ENCODE peak calls at places on chromosomes 12 and 14, in six cellular contexts. X, H, B, V, O and N are unnamed samples. For H3K4me1, the result is how much of the 10 kb centered on the place peaks cover.

GRCh38 chr14:20781805-20782204 is 737 bp downstream of the RNASE6 start:
- DNase-seq in V (no peak), H (no peak), X (no peak), O (no peak), B (no peak), N (no peak)

GRCh38 chr12:99658950-99659349 is 11.4 kb downstream of the GARIN6 start:
- DNase-seq in O (no peak), X (no peak), H (no peak), B (no peak), V (no peak), N (no peak)

GRCh38 chr14:65847065-65847847 is 434.7 kb downstream of the FUT8 start:
- DNase-seq in B (no peak), O (no peak), H (peak), V (no peak), X (peak), N (no peak)

GRCh38 chr14:64733899-64734298 is 29.7 kb downstream of the PLEKHG3 start:
- DNase-seq in X (no peak), H (no peak), O (no peak), V (no peak), B (no peak), N (no peak)

GRCh38 chr12:53500119-53500775 is 836 bp upstream of the TARBP2 start:
- DNase-seq in B (peak), V (peak), X (peak), O (peak), H (no peak), N (no peak)

GRCh38 chr14:26917086-26917485 is 319.3 kb upstream of the NOVA1 start:
- DNase-seq in V (no peak), O (peak), B (no peak), X (no peak), H (no peak), N (no peak)

GRCh38 chr14:103749452-103749851 is 33.8 kb downstream of the ZFYVE21 start:
- DNase-seq in B (no peak), V (no peak), X (no peak), H (no peak), O (no peak), N (no peak)

GRCh38 chr12:56632701-56633464 is 2.8 kb upstream of the BAZ2A start:
- DNase-seq in O (no peak), X (no peak), V (no peak), B (no peak), H (no peak), N (no peak)

GRCh38 chr12:10901427-10901826 is 7.9 kb downstream of the TAS2R13 start:
- DNase-seq in B (no peak), V (no peak), H (no peak), O (peak), X (no peak), N (no peak)

GRCh38 chr14:90409209-90409730 is 12.4 kb downstream of the CALM1 start:
- DNase-seq in O (no peak), V (peak), B (peak), H (no peak), X (peak), N (no peak)

GRCh38 chr12:3091650-3092207 is 14.6 kb downstream of the TSPAN9 start:
- DNase-seq in O (no peak), B (no peak), H (no peak), V (no peak), X (no peak), N (no peak)

GRCh38 chr14:79483472-79483871 is 727.8 kb downstream of the DIO2 start:
- DNase-seq in B (no peak), O (no peak), X (no peak), V (no peak), H (no peak), N (no peak)

GRCh38 chr12:109592195-109592904 is 18.8 kb downstream of the MVK start:
- DNase-seq in B (no peak), V (no peak), H (no peak), X (no peak), O (no peak), N (no peak)

GRCh38 chr14:101226603-101227425 is 323.3 kb upstream of the RTL1 start:
- DNase-seq in H (no peak), B (peak), X (peak), V (no peak), O (peak), N (peak)

GRCh38 chr12:101697930-101698781 is 716 bp downstream of the CHPT1 start:
- DNase-seq in V (peak), H (no peak), B (peak), O (peak), X (peak), N (no peak)

GRCh38 chr12:25959069-25959961 is 833 bp downstream of the RASSF8 start:
- DNase-seq in B (peak), O (no peak), H (no peak), X (peak), V (peak), N (no peak)

DNA sequence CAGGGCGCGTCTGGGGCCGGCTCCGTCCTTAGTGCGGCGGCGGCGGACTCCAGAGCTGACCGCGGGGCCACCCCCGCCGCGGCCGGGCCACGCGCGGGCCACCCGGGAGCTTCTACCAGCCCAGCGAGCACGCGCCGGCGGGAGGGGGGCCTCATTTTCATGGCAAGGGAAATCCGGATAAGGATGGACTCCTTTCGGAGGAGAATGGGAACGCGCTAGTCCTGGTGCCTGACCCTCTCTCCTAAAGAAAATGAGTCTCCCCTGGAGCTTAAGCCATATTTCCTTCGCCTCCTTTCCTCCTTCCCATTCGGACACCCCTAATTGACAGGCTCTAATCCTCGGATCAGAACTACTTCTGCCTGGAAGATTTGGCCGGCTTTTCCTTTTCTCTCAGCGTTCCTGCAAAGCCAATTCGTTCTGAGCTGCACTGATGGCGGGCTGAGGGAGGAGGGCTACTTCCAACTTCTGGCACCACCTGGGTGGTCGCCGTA is 81.8 kb upstream of the HMGA2 start:
- DNase-seq in V (no peak), B (no peak), X (no peak), H (no peak), O (no peak), N (no peak)
- TF ChIP-seq POLR2AphosphoS5 in V (no peak), B (no peak), X (no peak), H (no peak), O (no peak), N (no peak)

DNA sequence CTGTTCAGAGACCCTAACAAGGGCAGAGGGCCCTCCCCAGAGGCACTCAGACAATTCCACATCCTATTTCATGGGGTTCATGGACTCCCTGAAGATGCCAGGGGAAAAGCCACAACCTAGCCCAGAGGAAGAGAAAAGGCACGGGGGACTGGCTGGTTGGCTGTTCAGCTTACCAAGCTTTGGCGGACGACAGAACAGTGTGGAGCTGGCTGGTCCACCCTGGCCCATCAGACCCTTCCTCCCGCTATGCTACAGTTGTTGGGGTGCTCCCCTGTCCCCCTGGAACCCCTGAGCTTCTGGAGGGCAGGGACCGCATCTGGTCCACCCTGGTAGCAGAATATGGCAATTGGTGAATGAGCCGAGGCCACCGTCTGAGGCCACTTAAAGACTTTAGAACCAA is 6.3 kb downstream of the TESC start:
- DNase-seq in O (no peak), H (no peak), V (no peak), X (no peak), B (no peak), N (no peak)
- TF ChIP-seq POLR2A in O (no peak), H (no peak), V (no peak), X (no peak), B (no peak), N (no peak)

GRCh38 chr14:95651028-95651427 is 35.2 kb upstream of the TCL1B start:
- DNase-seq in X (no peak), V (no peak), B (no peak), O (no peak), H (no peak), N (no peak)

GRCh38 chr14:95652171-95652570 is 34.1 kb upstream of the TCL1B start:
- DNase-seq in V (no peak), O (no peak), B (no peak), H (no peak), X (no peak), N (no peak)

GRCh38 chr14:95649230-95649629 is 37.0 kb upstream of the TCL1B start:
- DNase-seq in X (no peak), B (no peak), H (no peak), O (peak), V (no peak), N (no peak)

GRCh38 chr14:95655461-95655860 is 30.8 kb upstream of the TCL1B start:
- DNase-seq in V (no peak), O (no peak), B (no peak), H (no peak), X (no peak), N (no peak)

DNA sequence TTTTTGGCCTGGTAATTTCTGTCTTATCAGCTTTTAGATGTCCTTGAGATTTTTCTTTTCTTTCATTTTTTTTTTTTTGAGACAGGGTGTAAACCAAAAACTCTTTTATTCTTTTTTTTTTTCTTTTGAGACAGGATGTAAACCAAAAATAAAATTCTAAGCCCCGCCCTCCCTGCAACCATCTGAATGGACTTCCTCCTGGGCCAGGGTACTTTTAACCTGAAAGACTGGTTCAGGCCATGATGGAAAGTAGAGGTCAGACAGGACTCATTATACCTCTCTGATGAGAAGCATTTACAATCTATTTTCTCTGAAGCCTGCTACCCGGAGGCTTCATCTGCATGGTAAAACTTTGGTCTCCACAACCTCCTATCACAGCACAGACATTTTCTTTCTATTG is 33.5 kb upstream of the TCL1B start:
- DNase-seq in X (no peak), H (no peak), B (no peak), V (no peak), O (no peak), N (no peak)
- H3K4me1 ChIP-seq in X (under half), H (under half), B (under half), V (under half), O (under half), N (under half)

GRCh38 chr14:95199298-95199983 is 42.1 kb upstream of the DICER1 start:
- DNase-seq in B (no peak), X (no peak), O (no peak), V (no peak), H (no peak), N (no peak)

GRCh38 chr14:95196826-95197497 is 39.6 kb upstream of the DICER1 start:
- DNase-seq in H (no peak), B (no peak), O (no peak), X (no peak), V (no peak), N (no peak)

GRCh38 chr14:95196268-95196667 is 38.9 kb upstream of the DICER1 start:
- DNase-seq in H (no peak), V (no peak), B (no peak), O (peak), X (no peak), N (no peak)

GRCh38 chr14:95198320-95198719 is 41.0 kb upstream of the DICER1 start:
- DNase-seq in V (no peak), O (no peak), B (no peak), H (no peak), X (no peak), N (no peak)

GRCh38 chr14:95197498-95198010 is 40.2 kb upstream of the DICER1 start:
- DNase-seq in B (no peak), H (no peak), V (peak), O (no peak), X (no peak), N (no peak)
- TF ChIP-seq POLR2AphosphoS5 in B (no peak), H (no peak), V (no peak), O (no peak), X (no peak), N (no peak)

GRCh38 chr14:102590667-102591099 is 1.8 kb upstream of the RCOR1 start:
- DNase-seq in B (no peak), H (no peak), V (no peak), O (peak), X (peak), N (no peak)

GRCh38 chr14:102592969-102593840 is 756 bp downstream of the RCOR1 start:
- DNase-seq in V (peak), H (no peak), B (peak), O (no peak), X (peak), N (no peak)

GRCh38 chr14:102593841-102594170 is 1.4 kb downstream of the RCOR1 start:
- DNase-seq in X (no peak), O (no peak), V (no peak), B (no peak), H (no peak), N (no peak)

GRCh38 chr14:102591372-102591943 is 991 bp upstream of the RCOR1 start:
- DNase-seq in X (peak), V (peak), O (no peak), B (peak), H (no peak), N (peak)

GRCh38 chr14:102591944-102592772 is at the start of gene RCOR1:
- DNase-seq in V (peak), B (peak), O (peak), X (peak), H (peak), N (peak)
- TF ChIP-seq POLR2A in V (peak), B (no peak), O (peak), X (peak), H (peak), N (no peak)

DNA sequence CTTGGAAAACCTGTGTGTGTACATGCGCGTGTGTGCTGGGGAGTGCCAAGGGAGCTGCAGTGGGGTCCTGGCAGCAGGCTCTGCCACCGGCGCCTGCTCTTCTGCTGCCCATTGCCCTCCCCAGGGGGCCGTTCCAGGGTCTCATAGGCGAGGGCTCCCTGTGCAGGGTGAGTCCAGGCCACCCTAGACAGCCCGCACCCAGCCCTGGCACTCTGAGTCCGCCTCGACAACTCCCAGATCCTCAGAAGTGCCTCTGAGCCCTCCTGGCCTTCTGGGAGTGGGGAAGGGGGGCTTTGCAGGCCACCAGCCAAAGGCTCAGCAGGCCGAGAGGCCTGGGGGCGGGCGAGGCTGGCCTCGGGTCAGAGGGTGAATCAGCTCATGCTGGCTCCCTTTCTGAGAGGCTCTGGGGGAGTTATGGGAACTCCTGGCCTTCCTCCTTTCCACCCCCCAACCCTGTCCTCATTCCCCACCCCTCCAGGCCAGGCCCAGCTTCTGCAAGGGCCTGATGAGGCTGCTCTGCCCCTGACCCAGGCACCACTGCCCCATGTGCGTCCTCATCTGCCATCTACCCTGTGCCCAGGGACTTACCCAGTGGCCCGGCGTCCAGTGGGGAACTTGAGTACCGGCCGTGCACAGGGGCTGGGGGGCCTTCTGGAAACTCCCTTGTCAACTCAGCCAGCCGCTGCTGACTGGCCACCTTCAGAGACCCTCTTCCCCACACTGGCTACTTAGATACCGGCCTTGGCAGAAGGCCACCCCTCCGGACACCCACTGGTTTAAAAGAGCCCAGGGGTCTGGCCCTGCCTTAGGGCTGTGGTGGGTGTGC is 2.1 kb upstream of the TEDC1 start:
- DNase-seq in B (no peak), X (no peak), V (no peak), H (no peak), O (no peak), N (no peak)
- H3K4me1 ChIP-seq in B (half or more), X (under half), V (half or more), H (under half), O (half or more), N (half or more)

DNA sequence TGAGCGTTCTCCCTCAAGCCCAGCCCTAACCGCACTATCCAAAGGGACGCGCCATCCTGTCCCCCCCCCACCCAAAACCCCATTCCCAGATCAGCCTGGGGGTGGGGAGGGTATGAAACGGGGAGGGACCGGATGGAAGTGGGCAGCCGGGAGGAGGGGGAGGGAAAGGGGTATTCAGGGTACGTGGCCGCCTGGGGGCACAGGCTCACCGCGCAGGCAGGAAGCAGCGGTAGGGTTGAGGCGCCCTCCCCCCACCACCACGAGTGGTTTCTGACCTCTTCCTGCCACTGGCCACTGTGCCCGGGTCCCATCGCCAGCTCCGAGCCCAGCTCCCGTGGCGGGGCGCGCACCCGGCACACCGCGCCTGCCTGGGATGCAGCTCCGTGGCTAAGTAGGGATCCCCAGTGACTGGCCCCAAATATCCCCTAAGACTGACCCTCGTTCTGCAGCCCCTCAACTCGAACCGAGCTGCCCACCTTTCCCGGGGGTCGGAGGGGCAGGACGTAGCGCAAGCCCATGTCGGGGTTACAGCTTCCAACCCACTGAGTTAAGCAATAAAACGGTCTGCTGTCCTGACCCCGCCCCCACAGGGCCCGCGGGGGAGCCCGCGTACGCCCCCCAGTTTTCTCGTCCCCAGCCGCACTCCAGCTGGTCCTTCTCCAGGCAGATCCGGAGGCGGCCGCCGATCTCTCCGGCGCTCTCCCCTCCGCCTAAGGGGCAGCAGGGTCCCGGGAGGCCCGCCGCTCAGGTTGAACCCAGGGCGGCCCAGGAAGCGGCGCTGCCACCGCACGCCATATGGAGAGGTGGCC is 1.2 kb downstream of the ACTN1 start:
- DNase-seq in B (peak), V (peak), X (peak), O (no peak), H (no peak), N (no peak)
- TF ChIP-seq POLR2AphosphoS5 in B (no peak), V (no peak), X (peak), O (peak), H (no peak), N (no peak)